ENCODE peak calls at places on chromosome 19, in seven cellular contexts. Z is HL-60, Y is endothelial cell, J is progenitor cell of endocrine pancreas, Q is fibroblast of mammary gland, M is mammary epithelial cell, L is ascending aorta. G is an unnamed sample.

GRCh38 chr19:13156968-13157882 is 7.0 kb downstream of the IER2 start:
- DNase-seq in Z (no peak), Y (no peak), J (no peak), Q (no peak), M (no peak), L (no peak), G (no peak)

GRCh38 chr19:10294368-10294697 is 4.6 kb downstream of the ICAM5 start:
- DNase-seq in Z (no peak), Y (peak), J (no peak), Q (no peak), M (no peak), L (no peak), G (no peak)

GRCh38 chr19:5554828-5555227 is 12.9 kb downstream of the TINCR start:
- DNase-seq in Z (no peak), Y (no peak), J (no peak), Q (no peak), M (no peak), L (no peak), G (no peak)

GRCh38 chr19:47275866-47276461 is 1.3 kb downstream of the INAFM1 start:
- DNase-seq in Z (no peak), Y (no peak), J (no peak), Q (peak), M (no peak), L (peak), G (no peak)

GRCh38 chr19:426725-427445 is 17.9 kb upstream of the C2CD4C start:
- DNase-seq in Z (no peak), Y (no peak), J (no peak), Q (no peak), M (no peak), L (no peak), G (no peak)

GRCh38 chr19:5293607-5294089 is 47.0 kb downstream of the PTPRS start:
- DNase-seq in Z (no peak), Y (peak), J (peak), Q (peak), M (no peak), L (no peak), G (peak)

GRCh38 chr19:42471554-42472249 is 29.0 kb upstream of the CXCL17 start:
- DNase-seq in Z (no peak), Y (no peak), J (no peak), Q (peak), M (peak), L (no peak), G (no peak)

GRCh38 chr19:43809762-43810696 is 7.8 kb upstream of the LYPD5 start:
- DNase-seq in Z (peak), Y (no peak), J (no peak), Q (peak), M (peak), L (no peak), G (no peak)

GRCh38 chr19:12769689-12770088 is 5.7 kb downstream of the HOOK2 start:
- DNase-seq in Z (no peak), Y (no peak), J (no peak), Q (no peak), M (no peak), L (no peak), G (peak)

GRCh38 chr19:50967924-50968708 is 1.3 kb downstream of the KLK6 start:
- DNase-seq in Z (no peak), Y (no peak), J (no peak), Q (no peak), M (peak), L (no peak), G (no peak)

GRCh38 chr19:42088471-42089190 is 12.7 kb downstream of the ZNF574 start:
- DNase-seq in Z (no peak), Y (no peak), J (no peak), Q (peak), M (peak), L (no peak), G (no peak)

GRCh38 chr19:6058411-6059201 is 51.7 kb downstream of the RFX2 start:
- DNase-seq in Z (no peak), Y (no peak), J (no peak), Q (no peak), M (no peak), L (peak), G (no peak)

GRCh38 chr19:55176116-55176515 is 4.0 kb downstream of the SYT5 start:
- DNase-seq in Z (no peak), Y (no peak), J (no peak), Q (no peak), M (peak), L (no peak), G (no peak)

GRCh38 chr19:12664406-12665280 is 1.9 kb downstream of the MAN2B1 start:
- DNase-seq in Z (no peak), Y (no peak), J (no peak), Q (peak), M (no peak), L (no peak), G (no peak)

GRCh38 chr19:17109962-17110598 is 34.5 kb downstream of the MYO9B start:
- DNase-seq in Z (peak), Y (no peak), J (no peak), Q (no peak), M (no peak), L (peak), G (no peak)

GRCh38 chr19:21593008-21593427 is 87.6 kb downstream of the ZNF429 start:
- DNase-seq in Z (no peak), Y (no peak), J (no peak), Q (no peak), M (no peak), L (no peak), G (no peak)

GRCh38 chr19:34732548-34733255 is 1.3 kb upstream of the ZNF181 start:
- DNase-seq in Z (no peak), Y (no peak), J (no peak), Q (no peak), M (no peak), L (peak), G (no peak)

GRCh38 chr19:53374743-53375142 is 9.2 kb downstream of the ZNF525 start:
- DNase-seq in Z (no peak), Y (no peak), J (no peak), Q (no peak), M (no peak), L (no peak), G (no peak)

GRCh38 chr19:36207605-36208252 is 6.7 kb downstream of the ZNF565 start:
- DNase-seq in Z (no peak), Y (no peak), J (no peak), Q (no peak), M (no peak), L (no peak), G (no peak)

GRCh38 chr19:55210120-55210493 is 806 bp upstream of the PTPRH start:
- DNase-seq in Z (no peak), Y (no peak), J (no peak), Q (peak), M (peak), L (no peak), G (no peak)

GRCh38 chr19:40284501-40285352 is at the start of gene AKT2:
- DNase-seq in Z (peak), Y (peak), J (peak), Q (peak), M (peak), L (no peak), G (peak)

GRCh38 chr19:15551183-15552004 is 43.1 kb downstream of the CYP4F22 start:
- DNase-seq in Z (no peak), Y (no peak), J (no peak), Q (peak), M (no peak), L (peak), G (no peak)

GRCh38 chr19:58406818-58407657 is 1.4 kb upstream of the ZNF584 start:
- DNase-seq in Z (peak), Y (no peak), J (no peak), Q (peak), M (no peak), L (no peak), G (no peak)

GRCh38 chr19:48814895-48815294 is 4.1 kb upstream of the BCAT2 start:
- DNase-seq in Z (no peak), Y (no peak), J (no peak), Q (no peak), M (no peak), L (no peak), G (no peak)

GRCh38 chr19:33252971-33253370 is 27.3 kb upstream of the SLC7A10 start:
- DNase-seq in Z (peak), Y (no peak), J (no peak), Q (no peak), M (no peak), L (no peak), G (no peak)

GRCh38 chr19:11137542-11138384 is 17.8 kb downstream of the SPC24 start:
- DNase-seq in Z (peak), Y (peak), J (peak), Q (peak), M (peak), L (peak), G (peak)

GRCh38 chr19:49058592-49058991 is 1.0 kb upstream of the CGB7 start:
- DNase-seq in Z (no peak), Y (no peak), J (no peak), Q (peak), M (peak), L (no peak), G (no peak)

GRCh38 chr19:44741841-44742352 is 6.6 kb upstream of the BCL3 start:
- DNase-seq in Z (peak), Y (no peak), J (no peak), Q (peak), M (peak), L (peak), G (no peak)

GRCh38 chr19:40703029-40703755 is 12.7 kb upstream of the NUMBL start:
- DNase-seq in Z (no peak), Y (no peak), J (no peak), Q (no peak), M (no peak), L (no peak), G (no peak)

DNA sequence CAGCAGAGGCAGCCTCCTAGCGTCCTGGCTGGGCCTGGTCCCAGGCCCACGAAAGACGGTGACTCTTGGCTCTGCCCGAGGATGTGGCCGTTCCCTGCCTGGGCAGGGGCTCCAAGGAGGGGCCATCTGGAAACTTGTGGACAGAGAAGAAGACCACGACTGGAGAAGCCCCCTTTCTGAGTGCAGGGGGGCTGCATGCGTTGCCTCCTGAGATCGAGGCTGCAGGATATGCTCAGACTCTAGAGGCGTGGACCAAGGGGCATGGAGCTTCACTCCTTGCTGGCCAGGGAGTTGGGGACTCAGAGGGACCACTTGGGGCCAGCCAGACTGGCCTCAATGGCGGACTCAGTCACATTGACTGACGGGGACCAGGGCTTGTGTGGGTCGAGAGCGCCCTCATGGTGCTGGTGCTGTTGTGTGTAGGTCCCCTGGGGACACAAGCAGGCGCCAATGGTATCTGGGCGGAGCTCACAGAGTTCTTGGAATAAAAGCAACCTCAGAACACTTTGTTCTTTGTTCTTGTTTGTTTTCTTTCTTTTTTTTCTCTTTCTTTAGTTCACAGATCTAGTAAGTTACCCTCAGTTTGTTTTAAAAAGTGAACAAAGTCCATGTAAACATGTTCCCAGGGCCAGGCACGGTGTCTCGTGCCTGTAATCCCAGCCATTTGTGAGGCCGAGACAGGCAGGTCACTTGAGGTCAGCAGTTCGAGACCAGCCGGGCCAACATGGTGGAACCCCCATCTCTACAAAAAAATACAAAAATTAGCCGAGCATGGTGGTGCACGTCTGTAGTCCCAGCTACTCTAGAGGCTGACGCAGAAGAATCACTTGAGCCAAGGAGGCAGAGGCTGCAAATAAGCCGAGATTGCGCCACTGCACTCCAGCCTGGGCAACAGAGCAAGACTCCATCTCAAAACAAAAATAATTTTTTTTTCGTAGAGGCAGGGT is 10.2 kb downstream of the ANGPTL4 start:
- DNase-seq in Z (no peak), Y (no peak), J (no peak), Q (no peak), M (no peak), L (no peak), G (no peak)
- TF ChIP-seq CTCF in Z (no peak), Y (no peak), J (no peak), Q (no peak), M (no peak), L (no peak), G (no peak)

GRCh38 chr19:1850809-1851544 is 2.7 kb upstream of the REXO1 start:
- DNase-seq in Z (no peak), Y (no peak), J (no peak), Q (no peak), M (no peak), L (no peak), G (no peak)
- TF ChIP-seq CTCF in Z (peak), Y (no peak), J (peak), Q (peak), M (peak), L (no peak), G (no peak)

GRCh38 chr19:28372800-28373199 is 840.2 kb downstream of the UQCRFS1 start:
- DNase-seq in Z (no peak), Y (no peak), J (no peak), Q (no peak), M (no peak), L (no peak), G (no peak)
- TF ChIP-seq CTCF in Z (no peak), Y (no peak), J (no peak), Q (no peak), M (no peak), L (no peak), G (no peak)

GRCh38 chr19:2540646-2541454 is 64.9 kb downstream of the GADD45B start:
- DNase-seq in Z (no peak), Y (peak), J (peak), Q (peak), M (peak), L (peak), G (peak)
- TF ChIP-seq CTCF in Z (no peak), Y (no peak), J (peak), Q (no peak), M (peak), L (no peak), G (peak)

GRCh38 chr19:18726846-18727245 is 43.4 kb downstream of the CRTC1 start:
- DNase-seq in Z (no peak), Y (no peak), J (no peak), Q (no peak), M (no peak), L (no peak), G (no peak)

GRCh38 chr19:18729933-18730530 is 46.6 kb downstream of the CRTC1 start:
- DNase-seq in Z (no peak), Y (no peak), J (no peak), Q (no peak), M (no peak), L (no peak), G (no peak)

GRCh38 chr19:18733196-18733647 is 49.7 kb downstream of the CRTC1 start:
- DNase-seq in Z (no peak), Y (no peak), J (no peak), Q (peak), M (no peak), L (no peak), G (no peak)

GRCh38 chr19:18731562-18732008 is 48.1 kb downstream of the CRTC1 start:
- DNase-seq in Z (no peak), Y (no peak), J (no peak), Q (no peak), M (no peak), L (no peak), G (no peak)

DNA sequence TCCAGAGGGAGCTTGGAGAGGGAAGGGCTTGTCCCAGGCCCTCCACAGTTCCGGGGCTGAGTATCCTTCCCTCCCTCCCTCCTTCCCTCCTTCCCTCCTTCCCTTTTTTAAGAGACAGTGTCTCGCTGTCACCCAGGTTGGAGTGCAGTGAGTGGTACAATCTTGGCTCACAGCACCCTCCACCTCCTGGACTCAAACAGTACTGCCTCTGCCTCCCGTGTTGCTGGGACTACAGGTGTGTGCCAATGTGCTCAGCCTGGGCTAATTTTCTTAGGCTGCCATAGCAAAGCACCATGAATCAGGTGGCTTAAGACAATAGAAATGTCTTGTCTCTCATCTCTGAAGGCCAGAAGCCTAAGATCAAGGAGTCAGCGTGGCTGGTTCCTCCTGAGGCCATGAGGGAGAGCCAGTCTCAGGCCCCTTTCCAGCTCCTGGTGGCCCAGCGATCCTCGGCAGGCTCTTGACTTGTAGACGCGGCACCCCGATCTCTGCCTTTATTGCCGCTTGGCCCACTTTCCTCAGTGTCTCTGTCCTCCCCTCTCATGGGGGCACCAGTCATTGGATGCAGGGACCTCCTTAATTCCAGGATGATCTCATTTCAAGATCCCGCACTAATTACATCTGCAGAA is 47.5 kb downstream of the CRTC1 start:
- DNase-seq in Z (no peak), Y (no peak), J (no peak), Q (no peak), M (no peak), L (no peak), G (no peak)
- TF ChIP-seq CTCF in Z (no peak), Y (no peak), J (peak), Q (no peak), M (peak), L (no peak), G (no peak)